ENCODE peak calls at places on chromosomes 4 and X, in nine cellular contexts. C is SJSA1; N is Caki2; K is stimulated activated CD4-positive, alpha-beta T cell treated with anti-CD3 and anti-CD28 coated beads, Interleukin-2, amount 100 ng/mL, for 48 hours; J is aorta; T is NCI-H1436 treated with DMSO at 0.1 percent for 48 hours; R is activated CD4-positive, alpha-beta memory T cell treated with anti-CD3 and anti-CD28 coated beads, Interleukin-2, amount 10 ng/mL, durations not matched to agents 7 days and 5 days; F is activated CD8-positive, alpha-beta memory T cell treated with anti-CD3 and anti-CD28 coated beads for 48 hours; S is naive B cell. Z is an unnamed sample.

GRCh38 chr4:147006229-147006628 is 60.6 kb upstream of the TTC29 start:
- DNase-seq in S (no peak), N (no peak), K (no peak), T (no peak), F (no peak), R (no peak), J (no peak), C (no peak), Z (no peak)

GRCh38 chrX:108001218-108001814 is 19.1 kb upstream of the TEX13B start:
- DNase-seq in R (no peak), K (no peak), J (no peak), S (no peak), T (peak; percentile 53), N (no peak), C (peak; percentile 4), F (no peak), Z (no peak)

GRCh38 chr4:176981074-176981473 is 188.4 kb upstream of the VEGFC start:
- DNase-seq in K (no peak), J (no peak), R (no peak), C (no peak), N (no peak), F (no peak), T (no peak), S (no peak), Z (no peak)

GRCh38 chrX:23822397-23822796 is 39.4 kb downstream of the SAT1 start:
- DNase-seq in T (no peak), S (no peak), R (no peak), C (peak; percentile 66), N (no peak), J (no peak), K (no peak), F (no peak), Z (no peak)

GRCh38 chr4:54961357-54961975 is 163.9 kb downstream of the KDR start:
- DNase-seq in S (no peak), J (no peak), R (no peak), F (no peak), N (no peak), C (no peak), T (no peak), K (no peak), Z (no peak)

GRCh38 chrX:29518100-29518499 is 697.3 kb upstream of the MAGEB2 start:
- DNase-seq in C (no peak), K (no peak), R (no peak), F (no peak), J (no peak), N (no peak), T (no peak), S (no peak), Z (no peak)

GRCh38 chr4:26830016-26830415 is 30.6 kb upstream of the STIM2 start:
- DNase-seq in K (no peak), R (no peak), S (no peak), F (no peak), J (no peak), T (no peak), C (no peak), N (no peak), Z (no peak)

GRCh38 chrX:151082077-151082948 is 94.1 kb upstream of the GPR50 start:
- DNase-seq in N (peak; percentile 39), F (peak; percentile 29), C (peak; percentile 31), K (peak; percentile 64), T (peak; percentile 0), J (peak; percentile 70), S (peak; percentile 51), R (peak; percentile 57), Z (peak; percentile 47)

GRCh38 chr4:113222431-113222979 is 173.1 kb downstream of the ANK2 start:
- DNase-seq in K (no peak), N (no peak), C (no peak), R (no peak), S (no peak), T (no peak), J (no peak), F (no peak), Z (no peak)

GRCh38 chrX:150314186-150314585 is 48.9 kb upstream of the MAMLD1 start:
- DNase-seq in N (no peak), C (no peak), J (no peak), S (no peak), K (no peak), T (no peak), R (no peak), F (no peak), Z (no peak)

GRCh38 chr4:163681208-163681821 is 186.8 kb downstream of the TMA16 start:
- DNase-seq in S (peak; percentile 65), R (no peak), K (no peak), F (no peak), C (peak; percentile 25), N (no peak), J (no peak), T (no peak), Z (no peak)

GRCh38 chr4:57051524-57051923 is 58.7 kb downstream of the IGFBP7 start:
- DNase-seq in F (no peak), J (no peak), R (no peak), T (no peak), K (no peak), C (no peak), S (no peak), N (no peak), Z (no peak)

GRCh38 chrX:134908235-134908834 is 82.5 kb upstream of the SMIM10 start:
- DNase-seq in N (peak; percentile 37), S (no peak), K (no peak), J (no peak), C (peak; percentile 1), F (no peak), T (no peak), R (peak; percentile 24), Z (no peak)

GRCh38 chrX:40415675-40416074 is 165.1 kb upstream of the ATP6AP2 start:
- DNase-seq in N (no peak), T (no peak), F (no peak), R (no peak), S (no peak), C (no peak), J (no peak), K (no peak), Z (no peak)

Z was measured in left lung.